ENCODE peak calls at places on chromosomes 12 and 14, in five cellular contexts. Y is T-helper 1 cell; B is T-helper 2 cell; P is CD8-positive, alpha-beta memory T cell; S is RPMI8226. J is an unnamed sample.

GRCh38 chr14:96559571-96559970 is 57.4 kb downstream of the PAPOLA start:
- DNase-seq in Y (no peak), B (no peak), P (no peak), S (no peak), J (no peak)

GRCh38 chr12:3437986-3438385 is 53.0 kb upstream of the PRMT8 start:
- DNase-seq in Y (no peak), B (no peak), P (no peak), S (no peak), J (no peak)

GRCh38 chr12:12979151-12979550 is 20.9 kb downstream of the HEBP1 start:
- DNase-seq in Y (no peak), B (no peak), P (no peak), S (no peak), J (no peak)

GRCh38 chr12:96720363-96720705 is 186.7 kb upstream of the NEDD1 start:
- DNase-seq in Y (no peak), B (no peak), P (no peak), S (peak), J (no peak)

GRCh38 chr12:93402333-93403311 is 24.9 kb downstream of the NUDT4 start:
- DNase-seq in Y (no peak), B (no peak), P (no peak), S (no peak), J (no peak)

GRCh38 chr14:90999299-90999698 is 61.1 kb downstream of the RPS6KA5 start:
- DNase-seq in Y (no peak), B (no peak), P (no peak), S (no peak), J (no peak)

GRCh38 chr14:24630087-24630871 is 3.7 kb downstream of the GZMB start:
- DNase-seq in Y (no peak), B (no peak), P (no peak), S (no peak), J (no peak)

GRCh38 chr12:132251310-132251709 is 78.1 kb downstream of the GALNT9 start:
- DNase-seq in Y (no peak), B (no peak), P (no peak), S (no peak), J (no peak)

GRCh38 chr12:6778212-6778570 is 5.9 kb downstream of the LAG3 start:
- DNase-seq in Y (no peak), B (no peak), P (no peak), S (no peak), J (no peak)

GRCh38 chr12:32305163-32305562 is 94.2 kb upstream of the FGD4 start:
- DNase-seq in Y (no peak), B (no peak), P (no peak), S (peak), J (no peak)

GRCh38 chr12:75699728-75700496 is 188.5 kb upstream of the KRR1 start:
- DNase-seq in Y (no peak), B (no peak), P (no peak), S (no peak), J (no peak)

GRCh38 chr12:71438670-71439361 is 782 bp upstream of the LGR5 start:
- DNase-seq in Y (no peak), B (no peak), P (no peak), S (no peak), J (no peak)

GRCh38 chr12:58104443-58104842 is 163.1 kb downstream of the ATP23 start:
- DNase-seq in Y (no peak), B (no peak), P (no peak), S (no peak), J (no peak)

GRCh38 chr12:12724421-12725085 is 7.4 kb downstream of the CDKN1B start:
- DNase-seq in Y (no peak), B (no peak), P (no peak), S (no peak), J (no peak)

GRCh38 chr14:102523200-102524025 is 13.8 kb upstream of the ANKRD9 start:
- DNase-seq in Y (no peak), B (no peak), P (no peak), S (no peak), J (no peak)

GRCh38 chr12:91216871-91217270 is 34.3 kb upstream of the DCN start:
- DNase-seq in Y (no peak), B (no peak), P (no peak), S (no peak), J (no peak)